ENCODE peak calls at places on chromosomes 11 and 22, in five cellular contexts. U is heart right ventricle, P is cardiac fibroblast, Z is nucleus accumbens, H is endothelial cell of umbilical vein. X is an unnamed sample.

GRCh38 chr11:44797886-44798683 is 71.3 kb downstream of the TSPAN18 start:
- DNase-seq in P (no peak), Z (no peak), H (no peak), U (no peak), X (no peak)

GRCh38 chr11:793556-793955 is 3.7 kb upstream of the CEND1 start:
- DNase-seq in H (no peak), P (no peak), U (no peak), Z (no peak), X (no peak)

GRCh38 chr11:76811259-76811658 is 28.1 kb downstream of the TSKU start:
- DNase-seq in U (no peak), Z (no peak), H (no peak), P (no peak), X (no peak)

GRCh38 chr11:15234796-15235195 is 120.1 kb downstream of the INSC start:
- DNase-seq in Z (no peak), P (no peak), U (no peak), H (no peak), X (no peak)

GRCh38 chr11:59212744-59213573 is at the start of gene MPEG1:
- DNase-seq in Z (no peak), P (no peak), U (no peak), H (no peak), X (no peak)

GRCh38 chr22:49010086-49010863 is 817.4 kb downstream of the BRD1 start:
- DNase-seq in Z (no peak), U (no peak), H (no peak), P (no peak), X (no peak)

GRCh38 chr11:2590951-2591754 is 108.6 kb downstream of the KCNQ1OT1 start:
- DNase-seq in Z (peak), U (no peak), P (no peak), H (no peak), X (no peak)

GRCh38 chr22:23405366-23405851 is 174.7 kb downstream of the IGLL1 start:
- DNase-seq in H (no peak), P (no peak), Z (no peak), U (no peak), X (no peak)

GRCh38 chr11:26072612-26073011 is 259.3 kb upstream of the ANO3 start:
- DNase-seq in U (no peak), P (no peak), H (no peak), Z (no peak), X (no peak)

GRCh38 chr11:111351374-111352081 is 27.5 kb downstream of the POU2AF1 start:
- DNase-seq in U (no peak), P (no peak), Z (no peak), H (no peak), X (no peak)

GRCh38 chr11:78441956-78442355 is 24.3 kb upstream of the GAB2 start:
- DNase-seq in U (no peak), H (peak), P (no peak), Z (no peak), X (peak)

GRCh38 chr11:127931811-127932210 is 655.5 kb downstream of the ETS1 start:
- DNase-seq in U (no peak), P (no peak), Z (no peak), H (no peak), X (no peak)

GRCh38 chr11:113114452-113115027 is 153.3 kb downstream of the NCAM1 start:
- DNase-seq in H (no peak), Z (no peak), P (peak), U (peak), X (no peak)